ENCODE peak calls at places on chromosomes 3 and 15, in four cellular contexts. X, B, G and S are unnamed samples.

GRCh38 chr3:9878700-9879099 is 1.4 kb downstream of the CIDEC start:
- DNase-seq in X (no peak), B (no peak), G (peak), S (no peak)

GRCh38 chr3:48989796-48990635 is at the start of gene P4HTM:
- DNase-seq in X (peak), B (peak), G (peak), S (peak)

GRCh38 chr15:69782809-69783208 is 314.9 kb downstream of the TLE3 start:
- DNase-seq in X (no peak), B (no peak), G (no peak), S (peak)

GRCh38 chr3:30667250-30667585 is 60.8 kb downstream of the TGFBR2 start:
- DNase-seq in X (peak), B (no peak), G (no peak), S (peak)

GRCh38 chr3:11734-12133 is 184.8 kb upstream of the CHL1 start:
- DNase-seq in X (no peak), B (no peak), G (peak), S (no peak)

GRCh38 chr3:4474683-4475490 is 7.8 kb upstream of the SUMF1 start:
- DNase-seq in X (peak), B (peak), G (peak), S (no peak)

GRCh38 chr15:38817427-38818155 is 253.0 kb upstream of the RASGRP1 start:
- DNase-seq in X (peak), B (peak), G (peak), S (peak)

GRCh38 chr3:104687362-104687761 is 679.3 kb upstream of the ALCAM start:
- DNase-seq in X (no peak), B (no peak), G (no peak), S (no peak)

GRCh38 chr3:30222436-30222835 is 384.0 kb upstream of the TGFBR2 start:
- DNase-seq in X (no peak), B (no peak), G (peak), S (no peak)

GRCh38 chr3:173009410-173009809 is 131.6 kb downstream of the SPATA16 start:
- DNase-seq in X (no peak), B (no peak), G (no peak), S (no peak)

GRCh38 chr3:175342196-175342595 is 483.1 kb downstream of the NAALADL2 start:
- DNase-seq in X (no peak), B (no peak), G (no peak), S (peak)

GRCh38 chr3:31836397-31837075 is 144.5 kb downstream of the OSBPL10 start:
- DNase-seq in X (no peak), B (no peak), G (no peak), S (no peak)

GRCh38 chr3:39378957-39379777 is 4.0 kb upstream of the SLC25A38 start:
- DNase-seq in X (no peak), B (no peak), G (no peak), S (no peak)